ENCODE peak calls at places on chromosomes 11 and 22, in seven cellular contexts. B, I, G, Y, O, X and S are unnamed samples.

GRCh38 chr22:39083212-39084165 is 6.4 kb downstream of the APOBEC3G start:
- DNase-seq in B (no peak), I (no peak), G (no peak), Y (no peak), O (peak; percentile 26), X (no peak), S (no peak)

GRCh38 chr11:74687237-74688005 is 43.8 kb downstream of the CHRDL2 start:
- DNase-seq in B (no peak), I (no peak), G (no peak), Y (no peak), O (peak; percentile 6), X (no peak), S (no peak)

GRCh38 chr22:16963189-16963945 is 44.7 kb downstream of the GAB4 start:
- DNase-seq in B (no peak), I (no peak), G (no peak), Y (no peak), O (no peak), X (no peak), S (no peak)

GRCh38 chr22:34798605-34799004 is 267.4 kb upstream of the ISX start:
- DNase-seq in B (no peak), I (peak; percentile 44), G (no peak), Y (no peak), O (no peak), X (no peak), S (no peak)

GRCh38 chr11:85718991-85719807 is 33.2 kb upstream of the CCDC89 start:
- DNase-seq in B (peak; percentile 86), I (peak; percentile 46), G (no peak), Y (no peak), O (no peak), X (peak; percentile 88), S (no peak)

GRCh38 chr11:121534131-121535093 is 81.6 kb upstream of the SORL1-AS1 start:
- DNase-seq in B (no peak), I (no peak), G (no peak), Y (no peak), O (no peak), X (peak; percentile 50), S (no peak)

GRCh38 chr11:86486261-86487030 is 111.8 kb downstream of the CCDC81 start:
- DNase-seq in B (no peak), I (no peak), G (no peak), Y (no peak), O (no peak), X (no peak), S (no peak)

GRCh38 chr22:33326540-33327295 is 268.5 kb upstream of the SYN3 start:
- DNase-seq in B (no peak), I (no peak), G (no peak), Y (no peak), O (no peak), X (no peak), S (no peak)

GRCh38 chr11:26443617-26444016 is 111.7 kb downstream of the ANO3 start:
- DNase-seq in B (no peak), I (no peak), G (no peak), Y (no peak), O (no peak), X (no peak), S (no peak)

GRCh38 chr11:94958118-94958517 is 15.2 kb downstream of the CWC15 start:
- DNase-seq in B (no peak), I (no peak), G (no peak), Y (no peak), O (no peak), X (peak; percentile 78), S (no peak)

GRCh38 chr11:128906185-128907065 is 15.3 kb downstream of the KCNJ5 start:
- DNase-seq in B (no peak), I (no peak), G (no peak), Y (no peak), O (no peak), X (no peak), S (no peak)

GRCh38 chr22:38397189-38398097 is 57.6 kb downstream of the KCNJ4 start:
- DNase-seq in B (no peak), I (peak; percentile 64), G (no peak), Y (no peak), O (peak; percentile 74), X (peak; percentile 19), S (peak; percentile 71)

GRCh38 chr22:17872491-17872890 is 98.2 kb upstream of the BID start:
- DNase-seq in B (no peak), I (no peak), G (no peak), Y (no peak), O (no peak), X (no peak), S (no peak)

GRCh38 chr11:16469968-16470367 is 113.6 kb upstream of the SOX6 start:
- DNase-seq in B (no peak), I (no peak), G (no peak), Y (no peak), O (no peak), X (no peak), S (no peak)

GRCh38 chr11:1208361-1209261 is 14.3 kb upstream of the MUC5B start:
- DNase-seq in B (no peak), I (no peak), G (no peak), Y (no peak), O (peak; percentile 42), X (no peak), S (no peak)

GRCh38 chr11:11498195-11498594 is 123.6 kb downstream of the GALNT18 start:
- DNase-seq in B (no peak), I (no peak), G (no peak), Y (no peak), O (no peak), X (no peak), S (no peak)

GRCh38 chr11:134120143-134120850 is 51.4 kb downstream of the JAM3 start:
- DNase-seq in B (no peak), I (peak; percentile 74), G (no peak), Y (no peak), O (no peak), X (peak; percentile 94), S (no peak)
- H3K4me3 ChIP-seq in B (no peak overlapping the region), I (peak overlapping the region; percentile 28), G (no peak overlapping the region), Y (no peak overlapping the region), O (peak overlapping the region; percentile 21), X (peak overlapping the region; percentile 34), S (no peak overlapping the region)

GRCh38 chr11:68751331-68751856 is at the start of gene TESMIN:
- DNase-seq in B (peak; percentile 85), I (peak; percentile 72), G (peak; percentile 82), Y (peak; percentile 83), O (peak; percentile 94), X (peak; percentile 63), S (peak; percentile 84)

GRCh38 chr11:68750197-68750987 is 928 bp downstream of the TESMIN start:
- DNase-seq in B (no peak), I (no peak), G (peak; percentile 29), Y (no peak), O (peak; percentile 58), X (no peak), S (no peak)

GRCh38 chr11:68749501-68750196 is 1.7 kb downstream of the TESMIN start:
- DNase-seq in B (no peak), I (no peak), G (no peak), Y (no peak), O (no peak), X (no peak), S (no peak)

GRCh38 chr11:68749061-68749491 is 2.2 kb downstream of the TESMIN start:
- DNase-seq in B (no peak), I (no peak), G (no peak), Y (no peak), O (no peak), X (no peak), S (no peak)

DNA sequence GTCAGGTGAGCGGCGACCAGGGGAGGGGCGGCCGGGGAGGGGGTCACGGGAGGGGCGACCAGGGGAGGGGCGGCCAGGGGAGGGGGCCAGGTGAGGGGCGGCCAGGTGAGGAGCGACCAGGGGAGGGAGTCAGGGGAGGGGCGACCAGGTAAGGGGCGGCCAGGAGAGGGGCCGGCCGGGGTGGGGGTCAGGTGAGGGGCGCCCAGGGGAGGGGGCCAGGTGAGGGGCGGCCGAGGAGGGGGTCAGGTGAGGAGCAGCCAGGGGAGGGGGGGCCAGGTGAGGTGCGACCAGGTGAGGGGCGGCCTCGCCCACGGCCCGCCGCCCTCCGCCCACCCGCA is 363 bp downstream of the TESMIN start:
- DNase-seq in B (no peak), I (no peak), G (no peak), Y (no peak), O (no peak), X (no peak), S (no peak)
- H3K4me3 ChIP-seq in B (peak overlapping the region; percentile 82), I (peak overlapping the region; percentile 10), G (no peak overlapping the region), Y (peak overlapping the region; percentile 50), O (peak overlapping the region; percentile 37), X (no peak overlapping the region), S (peak overlapping the region; percentile 39)

GRCh38 chr22:22201185-22201924 is 43.2 kb upstream of the VPREB1 start:
- DNase-seq in B (peak; percentile 30), I (no peak), G (peak; percentile 20), Y (peak; percentile 42), O (peak; percentile 69), X (peak; percentile 71), S (peak; percentile 31)
- H3K4me3 ChIP-seq in B (no peak overlapping the region), I (no peak overlapping the region), G (no peak overlapping the region), Y (no peak overlapping the region), O (no peak overlapping the region), X (no peak overlapping the region), S (no peak overlapping the region)

GRCh38 chr22:41844513-41844912 is 11.6 kb downstream of the SREBF2 start:
- DNase-seq in B (no peak), I (no peak), G (no peak), Y (no peak), O (peak; percentile 63), X (no peak), S (no peak)

GRCh38 chr22:41842996-41843970 is 10.4 kb downstream of the SREBF2 start:
- DNase-seq in B (no peak), I (no peak), G (no peak), Y (no peak), O (no peak), X (no peak), S (no peak)

GRCh38 chr22:41845380-41846267 is 12.7 kb downstream of the SREBF2 start:
- DNase-seq in B (no peak), I (no peak), G (no peak), Y (no peak), O (no peak), X (no peak), S (no peak)

GRCh38 chr22:41846268-41847002 is 13.5 kb downstream of the SREBF2 start:
- DNase-seq in B (no peak), I (no peak), G (no peak), Y (no peak), O (no peak), X (no peak), S (no peak)

GRCh38 chr22:41844036-41844435 is 11.1 kb downstream of the SREBF2 start:
- DNase-seq in B (no peak), I (no peak), G (no peak), Y (no peak), O (no peak), X (no peak), S (peak; percentile 54)
- H3K4me3 ChIP-seq in B (no peak overlapping the region), I (no peak overlapping the region), G (no peak overlapping the region), Y (no peak overlapping the region), O (no peak overlapping the region), X (no peak overlapping the region), S (no peak overlapping the region)